ENCODE peak calls at places on chromosomes 2 and 18, in five cellular contexts. One of them, this sample, is unnamed.
A peak's percentile ranks its signal among the peaks of the same experiment; 100 is the strongest.

GRCh38 chr2:186713664-186714063 is 19.8 kb downstream of the FAM171B start:
- DNase-seq in fibroblast of gingiva: peak; percentile 5
- DNase-seq in neural progenitor cell: no peak
- DNase-seq in mucosa of descending colon: no peak
- DNase-seq in C1 segment of cervical spinal cord: no peak
- DNase-seq in this sample: no peak

GRCh38 chr2:10405441-10405840 is 42.7 kb downstream of the ODC1 start:
- DNase-seq in fibroblast of gingiva: peak; percentile 99
- DNase-seq in neural progenitor cell: no peak
- DNase-seq in mucosa of descending colon: no peak
- DNase-seq in C1 segment of cervical spinal cord: no peak
- DNase-seq in this sample: no peak

GRCh38 chr2:120845281-120845680 is 109.6 kb downstream of the GLI2 start:
- DNase-seq in fibroblast of gingiva: peak; percentile 41
- DNase-seq in neural progenitor cell: no peak
- DNase-seq in mucosa of descending colon: no peak
- DNase-seq in C1 segment of cervical spinal cord: no peak
- DNase-seq in this sample: no peak

GRCh38 chr2:234724850-234725249 is 227.0 kb upstream of the SH3BP4 start:
- DNase-seq in fibroblast of gingiva: no peak
- DNase-seq in neural progenitor cell: no peak
- DNase-seq in mucosa of descending colon: peak; percentile 19
- DNase-seq in C1 segment of cervical spinal cord: no peak
- DNase-seq in this sample: no peak

GRCh38 chr2:218781691-218782528 is at the start of gene CYP27A1:
- DNase-seq in fibroblast of gingiva: peak; percentile 26
- DNase-seq in neural progenitor cell: peak; percentile 71
- DNase-seq in mucosa of descending colon: peak; percentile 69
- DNase-seq in C1 segment of cervical spinal cord: peak; percentile 79
- DNase-seq in this sample: peak; percentile 90

GRCh38 chr2:66030553-66030952 is 404.4 kb upstream of the MEIS1 start:
- DNase-seq in fibroblast of gingiva: no peak
- DNase-seq in neural progenitor cell: peak; percentile 40
- DNase-seq in mucosa of descending colon: no peak
- DNase-seq in C1 segment of cervical spinal cord: no peak
- DNase-seq in this sample: peak; percentile 14

GRCh38 chr2:197121255-197121654 is 189.3 kb downstream of the ANKRD44 start:
- DNase-seq in fibroblast of gingiva: no peak
- DNase-seq in neural progenitor cell: peak; percentile 19
- DNase-seq in mucosa of descending colon: no peak
- DNase-seq in C1 segment of cervical spinal cord: no peak
- DNase-seq in this sample: no peak

GRCh38 chr2:231676243-231676642 is 32.1 kb upstream of the PTMA start:
- DNase-seq in fibroblast of gingiva: no peak
- DNase-seq in neural progenitor cell: no peak
- DNase-seq in mucosa of descending colon: no peak
- DNase-seq in C1 segment of cervical spinal cord: no peak
- DNase-seq in this sample: no peak

GRCh38 chr2:33304032-33304864 is 172.2 kb upstream of the RASGRP3 start:
- DNase-seq in fibroblast of gingiva: no peak
- DNase-seq in neural progenitor cell: no peak
- DNase-seq in mucosa of descending colon: no peak
- DNase-seq in C1 segment of cervical spinal cord: no peak
- DNase-seq in this sample: peak; percentile 10

GRCh38 chr2:231181848-231182247 is 16.6 kb upstream of the ARMC9 start:
- DNase-seq in fibroblast of gingiva: peak; percentile 79
- DNase-seq in neural progenitor cell: no peak
- DNase-seq in mucosa of descending colon: peak; percentile 53
- DNase-seq in C1 segment of cervical spinal cord: no peak
- DNase-seq in this sample: no peak

GRCh38 chr2:1675633-1676032 is 68.7 kb downstream of the PXDN start:
- DNase-seq in fibroblast of gingiva: peak; percentile 74
- DNase-seq in neural progenitor cell: peak; percentile 38
- DNase-seq in mucosa of descending colon: no peak
- DNase-seq in C1 segment of cervical spinal cord: no peak
- DNase-seq in this sample: no peak

GRCh38 chr18:72233106-72233505 is 311.0 kb downstream of the CBLN2 start:
- DNase-seq in fibroblast of gingiva: no peak
- DNase-seq in neural progenitor cell: peak; percentile 75
- DNase-seq in mucosa of descending colon: no peak
- DNase-seq in C1 segment of cervical spinal cord: no peak
- DNase-seq in this sample: peak; percentile 14

GRCh38 chr2:99256677-99257076 is 1.2 kb upstream of the LYG2 start:
- DNase-seq in fibroblast of gingiva: no peak
- DNase-seq in neural progenitor cell: no peak
- DNase-seq in mucosa of descending colon: no peak
- DNase-seq in C1 segment of cervical spinal cord: no peak
- DNase-seq in this sample: no peak

GRCh38 chr2:121489284-121489683 is 41.4 kb upstream of the RNU4ATAC start:
- DNase-seq in fibroblast of gingiva: peak; percentile 74
- DNase-seq in neural progenitor cell: no peak
- DNase-seq in mucosa of descending colon: no peak
- DNase-seq in C1 segment of cervical spinal cord: no peak
- DNase-seq in this sample: no peak

GRCh38 chr2:127770973-127771735 is 39.8 kb downstream of the WDR33 start:
- DNase-seq in fibroblast of gingiva: peak; percentile 87
- DNase-seq in neural progenitor cell: no peak
- DNase-seq in mucosa of descending colon: no peak
- DNase-seq in C1 segment of cervical spinal cord: no peak
- DNase-seq in this sample: no peak

GRCh38 chr18:9737814-9738160 is 29.7 kb downstream of the RAB31 start:
- DNase-seq in fibroblast of gingiva: no peak
- DNase-seq in neural progenitor cell: no peak
- DNase-seq in mucosa of descending colon: no peak
- DNase-seq in C1 segment of cervical spinal cord: peak; percentile 35
- DNase-seq in this sample: no peak

GRCh38 chr2:109217362-109218086 is 88.5 kb downstream of the SH3RF3 start:
- DNase-seq in fibroblast of gingiva: peak; percentile 83
- DNase-seq in neural progenitor cell: no peak
- DNase-seq in mucosa of descending colon: peak; percentile 55
- DNase-seq in C1 segment of cervical spinal cord: no peak
- DNase-seq in this sample: no peak

GRCh38 chr2:126719191-126720030 is 63.5 kb downstream of the GYPC start:
- DNase-seq in fibroblast of gingiva: no peak
- DNase-seq in neural progenitor cell: no peak
- DNase-seq in mucosa of descending colon: no peak
- DNase-seq in C1 segment of cervical spinal cord: no peak
- DNase-seq in this sample: no peak

GRCh38 chr2:234607691-234608090 is 110.8 kb upstream of the ARL4C start:
- DNase-seq in fibroblast of gingiva: no peak
- DNase-seq in neural progenitor cell: no peak
- DNase-seq in mucosa of descending colon: no peak
- DNase-seq in C1 segment of cervical spinal cord: no peak
- DNase-seq in this sample: no peak

GRCh38 chr18:473687-474265 is 26.7 kb downstream of the COLEC12 start:
- DNase-seq in fibroblast of gingiva: no peak
- DNase-seq in neural progenitor cell: no peak
- DNase-seq in mucosa of descending colon: no peak
- DNase-seq in C1 segment of cervical spinal cord: no peak
- DNase-seq in this sample: no peak

GRCh38 chr2:26768759-26769500 is 4.8 kb downstream of the SLC35F6 start:
- DNase-seq in fibroblast of gingiva: peak; percentile 33
- DNase-seq in neural progenitor cell: no peak
- DNase-seq in mucosa of descending colon: peak; percentile 65
- DNase-seq in C1 segment of cervical spinal cord: peak; percentile 25
- DNase-seq in this sample: no peak

GRCh38 chr18:555705-556402 is 24.3 kb upstream of the CETN1 start:
- DNase-seq in fibroblast of gingiva: no peak
- DNase-seq in neural progenitor cell: no peak
- DNase-seq in mucosa of descending colon: no peak
- DNase-seq in C1 segment of cervical spinal cord: no peak
- DNase-seq in this sample: no peak

GRCh38 chr18:22505136-22505535 is 87.4 kb upstream of the CTAGE1 start:
- DNase-seq in fibroblast of gingiva: peak; percentile 52
- DNase-seq in neural progenitor cell: no peak
- DNase-seq in mucosa of descending colon: no peak
- DNase-seq in C1 segment of cervical spinal cord: no peak
- DNase-seq in this sample: no peak

GRCh38 chr2:35454966-35455638 is 900.5 kb upstream of the CRIM1 start:
- DNase-seq in fibroblast of gingiva: no peak
- DNase-seq in neural progenitor cell: no peak
- DNase-seq in mucosa of descending colon: no peak
- DNase-seq in C1 segment of cervical spinal cord: no peak
- DNase-seq in this sample: no peak

GRCh38 chr2:230643576-230644291 is 68.9 kb upstream of the CAB39 start:
- DNase-seq in fibroblast of gingiva: no peak
- DNase-seq in neural progenitor cell: no peak
- DNase-seq in mucosa of descending colon: no peak
- DNase-seq in C1 segment of cervical spinal cord: no peak
- DNase-seq in this sample: no peak

GRCh38 chr2:3414133-3414856 is 34.8 kb downstream of the TRAPPC12 start:
- DNase-seq in fibroblast of gingiva: no peak
- DNase-seq in neural progenitor cell: no peak
- DNase-seq in mucosa of descending colon: no peak
- DNase-seq in C1 segment of cervical spinal cord: no peak
- DNase-seq in this sample: no peak

GRCh38 chr18:64712035-64712434 is 563.1 kb upstream of the LINC00305 start:
- DNase-seq in fibroblast of gingiva: no peak
- DNase-seq in neural progenitor cell: no peak
- DNase-seq in mucosa of descending colon: no peak
- DNase-seq in C1 segment of cervical spinal cord: no peak
- DNase-seq in this sample: no peak

GRCh38 chr2:7027961-7028655 is 110.9 kb downstream of the RNF144A start:
- DNase-seq in fibroblast of gingiva: no peak
- DNase-seq in neural progenitor cell: no peak
- DNase-seq in mucosa of descending colon: no peak
- DNase-seq in C1 segment of cervical spinal cord: no peak
- DNase-seq in this sample: no peak

GRCh38 chr2:109242654-109243331 is 113.8 kb downstream of the SH3RF3 start:
- DNase-seq in fibroblast of gingiva: peak; percentile 87
- DNase-seq in neural progenitor cell: no peak
- DNase-seq in mucosa of descending colon: no peak
- DNase-seq in C1 segment of cervical spinal cord: no peak
- DNase-seq in this sample: no peak

GRCh38 chr2:25804338-25804737 is 73.9 kb downstream of the ASXL2 start:
- DNase-seq in fibroblast of gingiva: no peak
- DNase-seq in neural progenitor cell: no peak
- DNase-seq in mucosa of descending colon: no peak
- DNase-seq in C1 segment of cervical spinal cord: no peak
- DNase-seq in this sample: no peak

GRCh38 chr2:205660521-205661124 is 21.7 kb upstream of the NRP2 start:
- DNase-seq in fibroblast of gingiva: peak; percentile 90
- DNase-seq in neural progenitor cell: no peak
- DNase-seq in mucosa of descending colon: no peak
- DNase-seq in C1 segment of cervical spinal cord: no peak
- DNase-seq in this sample: no peak

GRCh38 chr18:21599585-21600525 is 649 bp downstream of the ESCO1 start:
- DNase-seq in fibroblast of gingiva: peak; percentile 28
- DNase-seq in neural progenitor cell: peak; percentile 87
- DNase-seq in mucosa of descending colon: peak; percentile 72
- DNase-seq in C1 segment of cervical spinal cord: no peak
- DNase-seq in this sample: peak; percentile 89

GRCh38 chr2:231795525-231796327 is 9.5 kb downstream of the COPS7B start:
- DNase-seq in fibroblast of gingiva: peak; percentile 75
- DNase-seq in neural progenitor cell: peak; percentile 22
- DNase-seq in mucosa of descending colon: peak; percentile 94
- DNase-seq in C1 segment of cervical spinal cord: no peak
- DNase-seq in this sample: no peak

GRCh38 chr2:173821451-173821850 is 143.7 kb downstream of the SP3 start:
- DNase-seq in fibroblast of gingiva: no peak
- DNase-seq in neural progenitor cell: no peak
- DNase-seq in mucosa of descending colon: no peak
- DNase-seq in C1 segment of cervical spinal cord: no peak
- DNase-seq in this sample: no peak

GRCh38 chr2:140892911-140893637 is 1237.7 kb downstream of the LRP1B start:
- DNase-seq in fibroblast of gingiva: no peak
- DNase-seq in neural progenitor cell: no peak
- DNase-seq in mucosa of descending colon: no peak
- DNase-seq in C1 segment of cervical spinal cord: no peak
- DNase-seq in this sample: no peak